ENCODE peak calls at places on chromosomes 16 and 17, in nine cellular contexts. R, G, W, F, B, P, D, Z and N are unnamed samples.
A peak's percentile ranks its signal among the peaks of the same experiment; 100 is the strongest.

GRCh38 chr17:48259710-48260291 is 152.2 kb downstream of the SNX11 start:
- DNase-seq in R (no peak), G (peak; percentile 71), W (peak; percentile 45), F (no peak), B (peak; percentile 40), P (no peak), D (no peak), Z (no peak), N (no peak)

GRCh38 chr16:1989209-1989825 is 453 bp upstream of the SYNGR3 start:
- DNase-seq in R (no peak), G (no peak), W (no peak), F (no peak), B (no peak), P (no peak), D (no peak), Z (no peak), N (no peak)

GRCh38 chr16:88640520-88641247 is 2.3 kb downstream of the IL17C start:
- DNase-seq in R (no peak), G (no peak), W (no peak), F (no peak), B (no peak), P (no peak), D (no peak), Z (peak; percentile 80), N (no peak)

GRCh38 chr17:19022747-19023146 is 18.2 kb upstream of the FAM83G start:
- DNase-seq in R (no peak), G (no peak), W (no peak), F (no peak), B (no peak), P (no peak), D (no peak), Z (no peak), N (no peak)

GRCh38 chr17:78865682-78866390 is 25.2 kb upstream of the USP36 start:
- DNase-seq in R (peak; percentile 63), G (no peak), W (peak; percentile 80), F (peak; percentile 42), B (peak; percentile 68), P (peak; percentile 75), D (peak; percentile 49), Z (peak; percentile 77), N (no peak)

GRCh38 chr17:36858119-36859002 is 78.9 kb upstream of the LHX1 start:
- DNase-seq in R (no peak), G (no peak), W (no peak), F (no peak), B (no peak), P (no peak), D (no peak), Z (no peak), N (no peak)

GRCh38 chr17:49076575-49077384 is 55.8 kb upstream of the B4GALNT2 start:
- DNase-seq in R (peak; percentile 53), G (no peak), W (peak; percentile 90), F (no peak), B (no peak), P (no peak), D (no peak), Z (no peak), N (no peak)

GRCh38 chr17:82091264-82092066 is 6.6 kb downstream of the FASN start:
- DNase-seq in R (no peak), G (no peak), W (no peak), F (no peak), B (peak; percentile 3), P (no peak), D (no peak), Z (no peak), N (no peak)

GRCh38 chr16:72111653-72112451 is 18.2 kb downstream of the DHX38 start:
- DNase-seq in R (no peak), G (no peak), W (no peak), F (no peak), B (no peak), P (no peak), D (no peak), Z (no peak), N (no peak)

GRCh38 chr16:87200637-87201036 is 116.6 kb downstream of the C16orf95 start:
- DNase-seq in R (no peak), G (no peak), W (no peak), F (no peak), B (no peak), P (no peak), D (no peak), Z (no peak), N (no peak)

GRCh38 chr17:64081802-64082799 is 47.8 kb downstream of the ERN1 start:
- DNase-seq in R (peak; percentile 24), G (peak; percentile 77), W (peak; percentile 82), F (no peak), B (peak; percentile 81), P (no peak), D (peak; percentile 12), Z (no peak), N (no peak)

GRCh38 chr16:68021490-68021889 is 1.5 kb downstream of the DDX28 start:
- DNase-seq in R (no peak), G (no peak), W (no peak), F (no peak), B (no peak), P (no peak), D (no peak), Z (no peak), N (no peak)

GRCh38 chr16:85503642-85504224 is 109.4 kb upstream of the GSE1 start:
- DNase-seq in R (no peak), G (no peak), W (no peak), F (no peak), B (no peak), P (no peak), D (no peak), Z (no peak), N (no peak)

GRCh38 chr16:89369266-89369895 is 121.0 kb downstream of the ANKRD11 start:
- DNase-seq in R (no peak), G (no peak), W (no peak), F (no peak), B (no peak), P (no peak), D (no peak), Z (no peak), N (no peak)

GRCh38 chr16:11004957-11005610 is 60.7 kb downstream of the CLEC16A start:
- DNase-seq in R (peak; percentile 58), G (no peak), W (peak; percentile 81), F (no peak), B (no peak), P (no peak), D (no peak), Z (no peak), N (no peak)

GRCh38 chr17:29891131-29891530 is 38.9 kb downstream of the SSH2 start:
- DNase-seq in R (no peak), G (no peak), W (no peak), F (no peak), B (peak; percentile 12), P (no peak), D (no peak), Z (no peak), N (no peak)

GRCh38 chr17:60506312-60506711 is 19.7 kb downstream of the APPBP2 start:
- DNase-seq in R (peak; percentile 60), G (peak; percentile 20), W (peak; percentile 95), F (no peak), B (no peak), P (no peak), D (no peak), Z (no peak), N (no peak)